ENCODE peak calls at places on chromosomes 6 and 20, in seven cellular contexts. One of them, this sample, is unnamed.

GRCh38 chr6:89566930-89567634 is 71.5 kb downstream of the LYRM2 start:
- DNase-seq in adipocyte: no peak
- DNase-seq in aorta: no peak
- DNase-seq in colonic mucosa: no peak
- DNase-seq in endodermal cell: no peak
- DNase-seq in PC-3: no peak
- DNase-seq in mucosa of descending colon: no peak
- DNase-seq in this sample: no peak

GRCh38 chr6:151784441-151785214 is 22.9 kb upstream of the ESR1 start:
- DNase-seq in endodermal cell: no peak
- DNase-seq in PC-3: peak
- DNase-seq in adipocyte: no peak
- DNase-seq in aorta: no peak
- DNase-seq in colonic mucosa: no peak
- DNase-seq in mucosa of descending colon: no peak
- DNase-seq in this sample: no peak

GRCh38 chr20:61933951-61934715 is 131.5 kb downstream of the TAF4 start:
- DNase-seq in aorta: peak
- DNase-seq in PC-3: no peak
- DNase-seq in mucosa of descending colon: no peak
- DNase-seq in colonic mucosa: no peak
- DNase-seq in adipocyte: no peak
- DNase-seq in endodermal cell: peak
- DNase-seq in this sample: peak

GRCh38 chr6:143196525-143197225 is 136.0 kb downstream of the AIG1 start:
- DNase-seq in adipocyte: no peak
- DNase-seq in colonic mucosa: no peak
- DNase-seq in endodermal cell: no peak
- DNase-seq in aorta: no peak
- DNase-seq in mucosa of descending colon: no peak
- DNase-seq in PC-3: no peak
- DNase-seq in this sample: no peak

GRCh38 chr6:41346435-41346834 is 11.0 kb downstream of the NCR2 start:
- DNase-seq in aorta: no peak
- DNase-seq in endodermal cell: no peak
- DNase-seq in adipocyte: no peak
- DNase-seq in mucosa of descending colon: no peak
- DNase-seq in PC-3: no peak
- DNase-seq in colonic mucosa: no peak
- DNase-seq in this sample: no peak

GRCh38 chr20:41123636-41124035 is 13.7 kb upstream of the PLCG1 start:
- DNase-seq in endodermal cell: no peak
- DNase-seq in PC-3: no peak
- DNase-seq in colonic mucosa: no peak
- DNase-seq in adipocyte: no peak
- DNase-seq in mucosa of descending colon: no peak
- DNase-seq in aorta: no peak
- DNase-seq in this sample: no peak

GRCh38 chr20:31560900-31561598 is 44.0 kb upstream of the ID1 start:
- DNase-seq in mucosa of descending colon: no peak
- DNase-seq in adipocyte: peak
- DNase-seq in PC-3: peak
- DNase-seq in colonic mucosa: no peak
- DNase-seq in endodermal cell: no peak
- DNase-seq in aorta: peak
- DNase-seq in this sample: no peak

GRCh38 chr6:113909224-113909856 is 52.2 kb downstream of the MARCKS start:
- DNase-seq in mucosa of descending colon: peak
- DNase-seq in endodermal cell: no peak
- DNase-seq in aorta: no peak
- DNase-seq in PC-3: peak
- DNase-seq in adipocyte: peak
- DNase-seq in colonic mucosa: no peak
- DNase-seq in this sample: no peak

GRCh38 chr6:33763483-33763882 is 16.8 kb upstream of the IP6K3 start:
- DNase-seq in adipocyte: no peak
- DNase-seq in endodermal cell: no peak
- DNase-seq in PC-3: no peak
- DNase-seq in mucosa of descending colon: no peak
- DNase-seq in aorta: no peak
- DNase-seq in colonic mucosa: no peak
- DNase-seq in this sample: no peak

GRCh38 chr6:144435602-144436426 is 150.7 kb downstream of the UTRN start:
- DNase-seq in endodermal cell: no peak
- DNase-seq in mucosa of descending colon: no peak
- DNase-seq in PC-3: no peak
- DNase-seq in aorta: no peak
- DNase-seq in adipocyte: no peak
- DNase-seq in colonic mucosa: no peak
- DNase-seq in this sample: no peak

GRCh38 chr6:136613477-136613876 is 63.3 kb upstream of the MAP7 start:
- DNase-seq in aorta: no peak
- DNase-seq in endodermal cell: no peak
- DNase-seq in colonic mucosa: no peak
- DNase-seq in PC-3: no peak
- DNase-seq in mucosa of descending colon: no peak
- DNase-seq in adipocyte: peak
- DNase-seq in this sample: no peak

GRCh38 chr20:42190084-42190483 is 571.9 kb upstream of the CHD6 start:
- DNase-seq in endodermal cell: no peak
- DNase-seq in colonic mucosa: no peak
- DNase-seq in adipocyte: no peak
- DNase-seq in mucosa of descending colon: no peak
- DNase-seq in aorta: no peak
- DNase-seq in PC-3: no peak
- DNase-seq in this sample: no peak

DNA sequence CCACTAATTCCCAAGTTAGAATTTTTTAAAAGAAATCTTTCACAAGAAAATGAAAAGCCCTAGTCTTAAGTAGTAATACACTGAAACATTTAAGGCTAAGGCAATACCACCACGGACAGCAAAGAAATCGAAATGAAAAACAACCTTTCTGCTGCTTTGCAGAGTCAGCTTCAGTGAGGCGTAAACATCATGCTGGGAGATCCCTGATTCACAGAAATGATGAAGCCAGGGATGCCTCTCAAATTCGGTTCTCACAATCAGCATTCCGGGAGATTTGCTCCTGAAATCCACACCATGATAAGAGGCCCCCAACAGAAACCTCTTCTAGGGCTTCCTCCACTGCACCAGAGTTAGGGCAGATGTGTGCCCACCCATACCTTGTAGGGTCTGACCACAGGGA is 18.6 kb downstream of the RRBP1 start:
- DNase-seq in adipocyte: no peak
- DNase-seq in endodermal cell: no peak
- DNase-seq in mucosa of descending colon: no peak
- DNase-seq in PC-3: no peak
- DNase-seq in colonic mucosa: no peak
- DNase-seq in aorta: no peak
- DNase-seq in this sample: no peak
- H3K4me3 ChIP-seq in adipocyte: peak
- H3K4me3 ChIP-seq in endodermal cell: peak
- H3K4me3 ChIP-seq in mucosa of descending colon: no peak
- H3K4me3 ChIP-seq in PC-3: no peak
- H3K4me3 ChIP-seq in colonic mucosa: no peak
- H3K4me3 ChIP-seq in aorta: no peak
- H3K4me3 ChIP-seq in this sample: no peak

GRCh38 chr6:170288091-170288631 is 2.7 kb downstream of the DLL1 start:
- DNase-seq in colonic mucosa: no peak
- DNase-seq in mucosa of descending colon: peak
- DNase-seq in endodermal cell: peak
- DNase-seq in adipocyte: no peak
- DNase-seq in PC-3: no peak
- DNase-seq in aorta: no peak
- DNase-seq in this sample: no peak
- H3K4me3 ChIP-seq in colonic mucosa: peak
- H3K4me3 ChIP-seq in mucosa of descending colon: no peak
- H3K4me3 ChIP-seq in endodermal cell: no peak
- H3K4me3 ChIP-seq in adipocyte: no peak
- H3K4me3 ChIP-seq in PC-3: no peak
- H3K4me3 ChIP-seq in aorta: no peak
- H3K4me3 ChIP-seq in this sample: no peak

DNA sequence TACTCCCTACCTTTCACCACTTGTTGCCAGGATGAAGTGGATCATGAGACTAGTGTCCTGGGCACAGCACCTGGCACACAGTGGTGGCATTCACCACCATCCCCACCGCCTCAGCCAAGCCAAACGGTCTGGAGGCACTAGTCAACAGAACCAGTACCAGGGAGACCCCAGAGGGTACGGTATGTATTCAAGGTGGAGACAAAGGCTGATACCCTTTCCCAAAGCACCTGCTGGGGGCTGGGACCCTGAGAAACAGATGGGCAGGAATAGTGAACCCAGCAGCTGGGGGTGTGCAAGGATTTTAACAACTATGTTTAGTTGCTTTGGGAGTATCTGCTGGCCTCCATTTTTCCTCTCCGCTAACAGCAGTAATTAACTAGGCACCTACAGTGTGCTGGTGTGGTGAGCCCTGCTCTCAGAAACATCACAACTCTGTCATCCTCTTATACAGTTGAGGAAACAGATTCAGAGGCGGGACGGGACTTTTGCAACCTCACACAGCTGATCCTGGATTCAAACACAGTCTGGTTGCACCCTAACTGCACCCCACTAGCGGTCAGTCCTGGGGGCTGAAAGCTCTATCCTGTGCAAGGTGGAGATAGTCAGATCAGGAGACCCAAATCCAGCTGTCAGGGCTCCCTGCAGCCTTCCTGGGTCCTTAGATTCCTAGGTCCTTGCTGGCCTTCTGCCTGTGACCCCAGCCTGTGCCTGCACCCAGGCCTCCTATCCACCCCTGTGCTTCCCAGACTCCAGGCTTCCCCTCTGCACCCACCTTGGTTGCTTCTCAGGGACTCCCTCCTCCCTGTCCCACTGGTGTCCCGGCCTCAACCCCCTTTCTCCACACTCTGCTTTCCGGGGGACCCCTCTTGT is 1.2 kb downstream of the SNTA1 start:
- DNase-seq in PC-3: no peak
- DNase-seq in endodermal cell: no peak
- DNase-seq in aorta: no peak
- DNase-seq in mucosa of descending colon: no peak
- DNase-seq in adipocyte: no peak
- DNase-seq in colonic mucosa: no peak
- DNase-seq in this sample: no peak
- H3K4me3 ChIP-seq in PC-3: peak
- H3K4me3 ChIP-seq in endodermal cell: peak
- H3K4me3 ChIP-seq in aorta: peak
- H3K4me3 ChIP-seq in mucosa of descending colon: peak
- H3K4me3 ChIP-seq in adipocyte: peak
- H3K4me3 ChIP-seq in colonic mucosa: peak
- H3K4me3 ChIP-seq in this sample: no peak

GRCh38 chr20:37566590-37567330 is 39.1 kb upstream of the BLCAP start:
- DNase-seq in PC-3: no peak
- DNase-seq in mucosa of descending colon: no peak
- DNase-seq in aorta: no peak
- DNase-seq in colonic mucosa: no peak
- DNase-seq in adipocyte: no peak
- DNase-seq in endodermal cell: no peak
- DNase-seq in this sample: no peak
- H3K4me3 ChIP-seq in PC-3: no peak
- H3K4me3 ChIP-seq in mucosa of descending colon: no peak
- H3K4me3 ChIP-seq in aorta: no peak
- H3K4me3 ChIP-seq in colonic mucosa: no peak
- H3K4me3 ChIP-seq in adipocyte: no peak
- H3K4me3 ChIP-seq in endodermal cell: no peak
- H3K4me3 ChIP-seq in this sample: no peak

DNA sequence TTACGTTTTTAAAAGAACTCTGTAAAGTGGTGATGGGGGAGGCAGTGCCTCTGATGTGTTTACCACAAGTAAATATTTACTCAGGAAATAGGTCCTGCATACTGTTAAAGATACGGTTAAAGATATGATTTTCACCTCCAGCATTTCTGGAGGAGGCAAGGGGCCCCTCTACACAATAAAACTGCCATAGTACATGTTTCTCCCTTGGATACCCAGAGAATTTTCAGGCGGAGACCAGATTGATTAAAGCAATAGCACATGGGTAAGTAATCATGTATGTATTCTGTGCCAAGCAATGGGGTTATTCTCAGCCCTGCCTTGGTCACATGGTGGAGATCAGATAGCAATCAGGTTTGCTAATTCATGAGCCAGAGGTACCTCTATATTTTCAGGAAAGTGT is 9.6 kb downstream of the RIPOR2 start:
- DNase-seq in endodermal cell: no peak
- DNase-seq in adipocyte: no peak
- DNase-seq in mucosa of descending colon: no peak
- DNase-seq in aorta: no peak
- DNase-seq in PC-3: peak
- DNase-seq in colonic mucosa: no peak
- DNase-seq in this sample: no peak
- H3K4me3 ChIP-seq in endodermal cell: peak
- H3K4me3 ChIP-seq in adipocyte: no peak
- H3K4me3 ChIP-seq in mucosa of descending colon: no peak
- H3K4me3 ChIP-seq in aorta: no peak
- H3K4me3 ChIP-seq in PC-3: no peak
- H3K4me3 ChIP-seq in colonic mucosa: no peak
- H3K4me3 ChIP-seq in this sample: no peak